ENCODE peak calls at places on chromosomes 6 and 20, in seven cellular contexts. H, F, U, S, M, D and Z are unnamed samples.

GRCh38 chr20:47751449-47751848 is 33.8 kb downstream of the SULF2 start:
- DNase-seq in F (no peak), H (no peak), S (no peak), U (no peak), M (no peak), D (no peak), Z (no peak)

GRCh38 chr6:118509009-118509617 is 39.0 kb upstream of the PLN start:
- DNase-seq in S (no peak), H (no peak), F (peak; percentile 33), D (no peak), M (no peak), U (peak; percentile 57), Z (no peak)

GRCh38 chr6:47967843-47968242 is 143.2 kb downstream of the PTCHD4 start:
- DNase-seq in D (no peak), U (no peak), F (no peak), H (no peak), M (no peak), S (no peak), Z (no peak)

GRCh38 chr6:31401403-31401802 is 2.0 kb upstream of the MICA start:
- DNase-seq in U (peak; percentile 80), D (no peak), H (no peak), S (no peak), M (no peak), F (peak; percentile 23), Z (no peak)

GRCh38 chr6:19193624-19194023 is 643.5 kb upstream of the ID4 start:
- DNase-seq in D (no peak), F (no peak), M (no peak), S (no peak), U (no peak), H (no peak), Z (no peak)

GRCh38 chr6:30396833-30397479 is 52.0 kb downstream of the RPP21 start:
- DNase-seq in F (peak; percentile 8), D (peak; percentile 78), S (peak; percentile 19), M (peak; percentile 91), H (peak; percentile 92), U (peak; percentile 75), Z (peak; percentile 76)

GRCh38 chr6:118708736-118709135 is 57.3 kb upstream of the CEP85L start:
- DNase-seq in F (no peak), U (peak; percentile 64), D (no peak), H (no peak), M (no peak), S (no peak), Z (no peak)

GRCh38 chr6:84512396-84512795 is 252.0 kb downstream of the TBX18 start:
- DNase-seq in M (no peak), S (no peak), H (no peak), D (no peak), F (no peak), U (peak; percentile 84), Z (no peak)

GRCh38 chr20:25247666-25248500 is at the start of gene PYGB:
- DNase-seq in D (peak; percentile 69), F (peak; percentile 39), H (peak; percentile 93), M (peak; percentile 80), S (peak; percentile 62), U (peak; percentile 89), Z (peak; percentile 90)

GRCh38 chr20:25580711-25581110 is 4.6 kb downstream of the NINL start:
- DNase-seq in H (no peak), S (no peak), U (peak; percentile 56), F (peak; percentile 55), M (no peak), D (no peak), Z (no peak)

GRCh38 chr6:25403150-25403549 is 124.0 kb downstream of the CARMIL1 start:
- DNase-seq in S (no peak), M (no peak), D (no peak), F (no peak), U (no peak), H (no peak), Z (no peak)

GRCh38 chr20:33882481-33882880 is 71.3 kb downstream of the CHMP4B start:
- DNase-seq in S (no peak), M (no peak), F (no peak), H (no peak), D (no peak), U (no peak), Z (no peak)

GRCh38 chr20:52379723-52380336 is 188.3 kb upstream of the ZFP64 start:
- DNase-seq in H (peak; percentile 32), M (peak; percentile 55), D (peak; percentile 5), F (no peak), U (peak; percentile 51), S (no peak), Z (no peak)

GRCh38 chr6:90123796-90124195 is 172.8 kb downstream of the BACH2 start:
- DNase-seq in M (no peak), F (no peak), D (no peak), U (peak; percentile 18), H (peak; percentile 31), S (no peak), Z (no peak)

GRCh38 chr6:135054238-135054574 is 416 bp downstream of the HBS1L start:
- DNase-seq in F (no peak), M (no peak), D (no peak), U (peak; percentile 22), S (no peak), H (peak; percentile 22), Z (no peak)

GRCh38 chr6:71181565-71181964 is 107.0 kb upstream of the OGFRL1 start:
- DNase-seq in S (no peak), H (no peak), D (no peak), M (no peak), U (peak; percentile 92), F (peak; percentile 80), Z (no peak)

GRCh38 chr6:141483561-141484061 is 649.1 kb upstream of the GJE1 start:
- DNase-seq in D (peak; percentile 35), S (peak; percentile 87), M (no peak), F (peak; percentile 57), H (no peak), U (peak; percentile 94), Z (peak; percentile 64)

GRCh38 chr6:76026101-76026500 is 46.4 kb downstream of the IMPG1 start:
- DNase-seq in H (no peak), S (no peak), F (no peak), D (no peak), M (peak; percentile 9), U (peak; percentile 2), Z (no peak)

GRCh38 chr6:30329331-30329730 is 2.6 kb downstream of the TRIM39 start:
- DNase-seq in H (no peak), U (no peak), D (no peak), M (no peak), F (no peak), S (no peak), Z (no peak)

GRCh38 chr20:47071646-47072185 is 177.1 kb downstream of the EYA2 start:
- DNase-seq in D (no peak), M (no peak), S (no peak), U (no peak), H (no peak), F (no peak), Z (no peak)

GRCh38 chr6:133277228-133277894 is 36.2 kb downstream of the EYA4 start:
- DNase-seq in D (no peak), F (no peak), M (no peak), H (no peak), S (no peak), U (no peak), Z (no peak)

GRCh38 chr6:167093922-167094432 is 28.9 kb upstream of the CCR6 start:
- DNase-seq in U (peak; percentile 6), M (no peak), H (no peak), F (no peak), S (peak; percentile 80), D (peak; percentile 59), Z (peak; percentile 88)

GRCh38 chr6:169859401-169859977 is 108.1 kb downstream of the ERMARD start:
- DNase-seq in F (no peak), S (no peak), H (no peak), U (no peak), D (no peak), M (no peak), Z (no peak)

GRCh38 chr20:52103911-52104545 is 87.6 kb downstream of the ZFP64 start:
- DNase-seq in M (peak; percentile 41), D (no peak), H (no peak), S (no peak), F (no peak), U (peak; percentile 25), Z (no peak)

GRCh38 chr6:86537311-86537861 is 399.9 kb upstream of the HTR1E start:
- DNase-seq in H (no peak), S (no peak), U (no peak), F (no peak), M (no peak), D (no peak), Z (no peak)

DNA sequence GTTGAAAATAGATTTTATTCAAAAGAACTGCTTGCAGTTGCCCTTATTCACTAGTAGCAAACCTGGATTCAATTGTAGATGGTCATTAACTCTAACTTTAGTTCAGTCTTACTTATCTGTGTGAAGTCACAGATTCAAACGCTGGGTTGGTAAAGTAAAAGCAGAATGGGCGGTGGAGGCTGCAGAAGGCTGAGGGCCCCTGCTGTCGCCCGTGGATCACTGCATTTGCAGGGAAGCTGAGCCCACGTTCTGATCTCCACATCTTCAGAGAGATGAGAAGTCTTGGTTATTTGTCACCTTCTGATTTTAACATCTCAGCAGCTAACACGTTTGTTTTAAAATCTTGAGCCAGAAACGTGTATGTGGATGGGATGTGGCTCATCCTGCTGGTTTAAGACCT is 75.1 kb downstream of the SNX9 start:
- DNase-seq in H (no peak), F (no peak), U (no peak), D (no peak), M (no peak), S (no peak), Z (no peak)
- TF ChIP-seq CTCF in H (peak; percentile 24), F (peak; percentile 14), U (no peak), D (peak; percentile 45), M (no peak), S (no peak), Z (no peak)

GRCh38 chr6:34788111-34788510 is 3.8 kb upstream of the BLTP3A start:
- DNase-seq in S (no peak), M (no peak), D (no peak), F (no peak), U (no peak), H (no peak), Z (no peak)

GRCh38 chr6:34792605-34793500 is 970 bp downstream of the BLTP3A start:
- DNase-seq in H (peak; percentile 41), F (no peak), S (no peak), U (peak; percentile 75), M (peak; percentile 29), D (no peak), Z (peak; percentile 24)

GRCh38 chr6:34793877-34794276 is 2.0 kb downstream of the BLTP3A start:
- DNase-seq in M (no peak), S (no peak), U (no peak), D (no peak), F (no peak), H (no peak), Z (no peak)

GRCh38 chr6:34791842-34792604 is at the start of gene BLTP3A:
- DNase-seq in M (peak; percentile 73), U (peak; percentile 75), S (peak; percentile 37), F (no peak), H (peak; percentile 96), D (peak; percentile 65), Z (peak; percentile 91)

GRCh38 chr6:34791164-34791841 is 580 bp upstream of the BLTP3A start:
- DNase-seq in U (peak; percentile 23), M (peak; percentile 25), H (peak; percentile 77), S (peak; percentile 18), D (peak; percentile 27), F (no peak), Z (no peak)
- TF ChIP-seq CTCF in U (peak; percentile 35), M (no peak), H (peak; percentile 57), S (peak; percentile 23), D (no peak), F (peak; percentile 33), Z (peak; percentile 46)

GRCh38 chr20:42018979-42019378 is 400.8 kb upstream of the CHD6 start:
- DNase-seq in U (no peak), M (no peak), H (peak; percentile 17), D (no peak), F (no peak), S (no peak), Z (no peak)
- TF ChIP-seq CTCF in U (no peak), M (no peak), H (peak; percentile 54), D (no peak), F (no peak), S (peak; percentile 50), Z (peak; percentile 65)

GRCh38 chr6:152595507-152595906 is 41.7 kb downstream of the SYNE1 start:
- DNase-seq in D (no peak), U (peak; percentile 31), S (no peak), M (no peak), F (no peak), H (no peak), Z (no peak)
- TF ChIP-seq CTCF in D (no peak), U (peak; percentile 63), S (peak; percentile 47), M (peak; percentile 45), F (peak; percentile 61), H (no peak), Z (peak; percentile 44)